ENCODE peak calls at places on chromosomes 3 and 15, in five cellular contexts. R is stimulated activated naive CD8-positive, alpha-beta T cell treated with anti-CD3 and anti-CD28 coated beads, Interleukin-15, Interleukin-2, amounts not matched to agents 100 U/mL and 50 U/mL, for 24 hours; K is HTR-8/SVneo; L is H1; Y is stomach. B is an unnamed sample.

GRCh38 chr3:83934208-83935150 is 1024.3 kb upstream of the CADM2 start:
- DNase-seq in K (peak), R (no peak), L (no peak), Y (no peak), B (no peak)

GRCh38 chr3:127288921-127289645 is 1.2 kb upstream of the PRR20G start:
- DNase-seq in R (no peak), K (no peak), Y (no peak), L (no peak), B (peak)

GRCh38 chr15:86193716-86194408 is 114.2 kb downstream of the AGBL1 start:
- DNase-seq in Y (no peak), R (no peak), K (no peak), L (no peak), B (no peak)

GRCh38 chr15:76401285-76401684 is 64.7 kb downstream of the ISL2 start:
- DNase-seq in R (no peak), Y (no peak), L (no peak), K (peak), B (peak)

GRCh38 chr3:43638594-43639447 is 17.0 kb upstream of the ANO10 start:
- DNase-seq in Y (peak), R (peak), K (peak), L (no peak), B (peak)

GRCh38 chr15:100829457-100829856 is 50.2 kb upstream of the ALDH1A3 start:
- DNase-seq in K (no peak), Y (no peak), R (no peak), L (no peak), B (peak)

GRCh38 chr3:30615615-30616346 is 9.4 kb downstream of the TGFBR2 start:
- DNase-seq in K (no peak), Y (no peak), L (no peak), R (no peak), B (peak)

GRCh38 chr3:136898954-136899353 is 36.9 kb downstream of the NCK1 start:
- DNase-seq in Y (no peak), R (no peak), L (no peak), K (no peak), B (peak)